ENCODE peak calls at places on chromosomes 6 and 20, in nine cellular contexts. I, H, X, P, E, J, K, C and Q are unnamed samples.

GRCh38 chr6:137261393-137262154 is 42.4 kb upstream of the IFNGR1 start:
- DNase-seq in P (no peak), I (no peak), E (no peak), H (no peak), C (no peak), X (no peak), J (no peak), K (peak; percentile 54), Q (no peak)

GRCh38 chr6:106924699-106925523 is 49.6 kb downstream of the CD24 start:
- DNase-seq in P (no peak), J (no peak), K (no peak), H (no peak), X (peak; percentile 83), I (no peak), C (no peak), E (no peak), Q (no peak)

GRCh38 chr20:52302736-52303135 is 111.2 kb upstream of the ZFP64 start:
- DNase-seq in J (no peak), P (no peak), K (no peak), H (no peak), E (no peak), I (no peak), X (no peak), C (no peak), Q (no peak)

GRCh38 chr20:43586641-43587040 is 4.1 kb upstream of the IFT52 start:
- DNase-seq in J (no peak), X (no peak), P (no peak), E (no peak), C (no peak), I (no peak), H (no peak), K (no peak), Q (no peak)

GRCh38 chr6:49692534-49692933 is 20.8 kb downstream of the CRISP2 start:
- DNase-seq in E (no peak), I (no peak), C (no peak), X (no peak), J (no peak), H (no peak), P (no peak), K (no peak), Q (no peak)

GRCh38 chr6:41655706-41656668 is 17.7 kb downstream of the MDFI start:
- DNase-seq in X (no peak), K (peak; percentile 64), E (no peak), H (no peak), P (no peak), I (no peak), J (no peak), C (no peak), Q (no peak)

GRCh38 chr20:12847862-12848261 is 160.9 kb upstream of the SPTLC3 start:
- DNase-seq in J (no peak), E (no peak), K (no peak), P (no peak), X (no peak), I (no peak), C (no peak), H (no peak), Q (no peak)

GRCh38 chr6:111477481-111477938 is 5.5 kb downstream of the REV3L start:
- DNase-seq in J (no peak), X (no peak), P (no peak), K (no peak), E (no peak), I (no peak), H (no peak), C (no peak), Q (no peak)

GRCh38 chr20:7703436-7703835 is 236.8 kb downstream of the HAO1 start:
- DNase-seq in X (no peak), J (no peak), E (no peak), H (peak; percentile 78), K (no peak), P (no peak), I (peak; percentile 23), C (no peak), Q (no peak)

GRCh38 chr20:63972312-63973159 is 2.8 kb upstream of the ZNF512B start:
- DNase-seq in H (no peak), P (peak; percentile 55), E (no peak), K (no peak), X (peak; percentile 11), I (no peak), J (no peak), C (no peak), Q (no peak)

GRCh38 chr20:31698803-31699718 is 23.6 kb downstream of the BCL2L1 start:
- DNase-seq in I (no peak), J (no peak), X (peak; percentile 67), P (peak; percentile 78), K (peak; percentile 98), C (no peak), E (no peak), H (peak; percentile 44), Q (no peak)

GRCh38 chr20:38304845-38305447 is 990 bp downstream of the BPI start:
- DNase-seq in C (no peak), H (no peak), P (no peak), E (no peak), J (peak; percentile 28), X (no peak), I (no peak), K (peak; percentile 38), Q (peak; percentile 90)

GRCh38 chr20:44398303-44398702 is 42.8 kb downstream of the HNF4A start:
- DNase-seq in C (no peak), H (no peak), I (no peak), E (no peak), K (peak; percentile 64), P (no peak), J (no peak), X (no peak), Q (no peak)

GRCh38 chr20:46963758-46964181 is 69.1 kb downstream of the EYA2 start:
- DNase-seq in H (no peak), P (no peak), E (no peak), I (no peak), K (peak; percentile 21), C (no peak), J (no peak), X (no peak), Q (no peak)

GRCh38 chr20:53677447-53678314 is 84.0 kb upstream of the ZNF217 start:
- DNase-seq in P (peak; percentile 38), E (peak; percentile 23), C (no peak), X (peak; percentile 28), K (peak; percentile 46), J (no peak), H (no peak), I (no peak), Q (no peak)

GRCh38 chr6:21277601-21278043 is 315.9 kb upstream of the SOX4 start:
- DNase-seq in I (no peak), J (no peak), X (no peak), C (no peak), K (no peak), E (no peak), H (no peak), P (no peak), Q (peak; percentile 34)

GRCh38 chr6:161233986-161234620 is 39.8 kb downstream of the AGPAT4 start:
- DNase-seq in J (no peak), P (peak; percentile 61), E (no peak), C (no peak), K (peak; percentile 94), I (no peak), X (no peak), H (no peak), Q (peak; percentile 43)

GRCh38 chr6:63806573-63806913 is 170.9 kb downstream of the PHF3 start:
- DNase-seq in E (no peak), H (no peak), P (no peak), C (no peak), J (no peak), K (no peak), I (no peak), X (no peak), Q (no peak)

GRCh38 chr20:34334654-34335407 is 28.2 kb upstream of the ITCH start:
- DNase-seq in E (no peak), P (no peak), H (no peak), J (no peak), I (no peak), C (no peak), X (no peak), K (no peak), Q (no peak)

GRCh38 chr6:36977470-36977941 is 8.5 kb downstream of the MTCH1 start:
- DNase-seq in C (no peak), H (no peak), E (no peak), I (no peak), X (no peak), J (no peak), K (no peak), P (no peak), Q (no peak)

GRCh38 chr6:163404825-163405265 is 9.7 kb upstream of the QKI start:
- DNase-seq in H (no peak), C (no peak), I (no peak), E (no peak), J (no peak), K (no peak), X (no peak), P (peak; percentile 49), Q (no peak)

GRCh38 chr6:148750826-148751225 is 4.0 kb downstream of the UST start:
- DNase-seq in K (peak; percentile 36), E (no peak), J (no peak), H (no peak), C (no peak), X (peak; percentile 47), I (no peak), P (no peak), Q (no peak)

GRCh38 chr6:13296536-13296997 is 31.8 kb downstream of the TBC1D7 start:
- DNase-seq in C (no peak), X (no peak), I (no peak), J (no peak), E (no peak), K (no peak), P (no peak), H (peak; percentile 64), Q (no peak)